ENCODE peak calls at places on chromosomes 5 and 9, in six cellular contexts. E is ovary; Z is CD8-positive, alpha-beta T cell; H is natural killer cell; B is OCI-LY7; K is neural crest cell. J is an unnamed sample.

GRCh38 chr9:134533850-134534585 is 107.6 kb upstream of the COL5A1 start:
- DNase-seq in E (peak), Z (no peak), H (no peak), B (no peak), K (no peak), J (no peak)

GRCh38 chr5:179404321-179405053 is 59.2 kb upstream of the ADAMTS2 start:
- DNase-seq in E (no peak), Z (no peak), H (no peak), B (no peak), K (no peak), J (no peak)

GRCh38 chr5:39423331-39423751 is 1.4 kb downstream of the DAB2 start:
- DNase-seq in E (no peak), Z (no peak), H (no peak), B (no peak), K (no peak), J (no peak)

GRCh38 chr5:80308526-80308925 is 11.3 kb upstream of the SPZ1 start:
- DNase-seq in E (no peak), Z (no peak), H (no peak), B (no peak), K (no peak), J (no peak)

GRCh38 chr5:23084815-23085214 is 231.7 kb upstream of the CDH12 start:
- DNase-seq in E (no peak), Z (no peak), H (no peak), B (no peak), K (no peak), J (no peak)

GRCh38 chr5:50962934-50963646 is 296.7 kb downstream of the PARP8 start:
- DNase-seq in E (peak), Z (peak), H (peak), B (peak), K (peak), J (peak)

GRCh38 chr5:83401122-83401620 is 70.4 kb upstream of the VCAN start:
- DNase-seq in E (no peak), Z (no peak), H (no peak), B (no peak), K (no peak), J (no peak)

GRCh38 chr5:161562446-161562845 is 15.9 kb upstream of the GABRB2 start:
- DNase-seq in E (no peak), Z (no peak), H (no peak), B (no peak), K (no peak), J (no peak)

GRCh38 chr5:7261049-7261448 is 134.9 kb upstream of the ADCY2 start:
- DNase-seq in E (no peak), Z (no peak), H (no peak), B (peak), K (peak), J (no peak)

GRCh38 chr5:158273035-158273434 is 414.1 kb upstream of the CLINT1 start:
- DNase-seq in E (no peak), Z (no peak), H (no peak), B (no peak), K (no peak), J (no peak)

DNA sequence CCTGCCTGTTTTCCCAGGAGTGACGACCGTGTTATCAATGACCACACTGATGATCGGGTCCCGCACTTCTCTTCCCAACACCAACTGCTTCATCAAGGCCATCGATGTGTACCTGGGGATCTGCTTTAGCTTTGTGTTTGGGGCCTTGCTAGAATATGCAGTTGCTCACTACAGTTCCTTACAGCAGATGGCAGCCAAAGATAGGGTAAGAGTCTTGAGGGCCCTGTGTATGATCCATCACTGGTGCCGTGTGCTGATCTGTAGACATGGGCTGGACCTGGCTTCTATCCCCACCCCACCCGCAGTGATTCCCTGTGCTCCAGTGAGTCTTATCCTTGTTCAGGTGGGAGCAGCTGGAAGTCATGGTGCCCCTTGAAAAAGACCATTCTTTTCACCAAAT is 26.0 kb downstream of the GABRP start:
- DNase-seq in E (no peak), Z (no peak), H (no peak), B (no peak), K (no peak), J (no peak)
- TF ChIP-seq CTCF in E (no peak), Z (no peak), H (no peak), B (no peak), K (peak), J (peak)

DNA sequence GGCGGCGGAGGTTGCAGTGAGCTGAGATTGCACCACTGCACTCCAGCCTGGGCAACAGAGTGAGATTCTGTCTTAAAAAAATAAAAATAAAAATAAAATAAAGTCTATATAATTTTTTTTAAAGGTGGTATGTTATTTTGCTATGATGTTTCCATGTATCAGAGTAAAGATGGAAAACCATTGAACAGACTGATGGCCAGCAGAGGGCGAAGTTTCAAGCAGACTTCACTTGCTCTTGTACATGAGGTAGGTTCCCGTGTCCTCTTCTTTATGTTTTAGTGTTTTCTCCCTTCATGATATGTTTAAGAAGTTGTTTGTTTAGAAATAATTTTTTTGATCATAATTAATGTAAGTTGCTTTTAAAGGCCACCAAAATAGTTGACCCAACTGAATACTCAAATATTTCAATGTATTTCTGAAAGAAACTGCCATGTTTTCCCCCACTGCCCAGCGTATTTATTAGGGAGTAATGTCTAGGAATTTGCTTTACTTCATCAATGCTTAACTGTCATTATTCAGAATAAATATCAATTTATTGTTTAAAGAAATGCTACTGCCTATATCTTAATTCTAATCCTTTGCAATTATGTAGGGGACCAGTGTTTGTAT is 146.4 kb downstream of the HACD4 start:
- DNase-seq in E (peak), Z (peak), H (peak), B (peak), K (peak), J (peak)
- TF ChIP-seq CTCF in E (peak), Z (peak), H (peak), B (peak), K (peak), J (peak)

DNA sequence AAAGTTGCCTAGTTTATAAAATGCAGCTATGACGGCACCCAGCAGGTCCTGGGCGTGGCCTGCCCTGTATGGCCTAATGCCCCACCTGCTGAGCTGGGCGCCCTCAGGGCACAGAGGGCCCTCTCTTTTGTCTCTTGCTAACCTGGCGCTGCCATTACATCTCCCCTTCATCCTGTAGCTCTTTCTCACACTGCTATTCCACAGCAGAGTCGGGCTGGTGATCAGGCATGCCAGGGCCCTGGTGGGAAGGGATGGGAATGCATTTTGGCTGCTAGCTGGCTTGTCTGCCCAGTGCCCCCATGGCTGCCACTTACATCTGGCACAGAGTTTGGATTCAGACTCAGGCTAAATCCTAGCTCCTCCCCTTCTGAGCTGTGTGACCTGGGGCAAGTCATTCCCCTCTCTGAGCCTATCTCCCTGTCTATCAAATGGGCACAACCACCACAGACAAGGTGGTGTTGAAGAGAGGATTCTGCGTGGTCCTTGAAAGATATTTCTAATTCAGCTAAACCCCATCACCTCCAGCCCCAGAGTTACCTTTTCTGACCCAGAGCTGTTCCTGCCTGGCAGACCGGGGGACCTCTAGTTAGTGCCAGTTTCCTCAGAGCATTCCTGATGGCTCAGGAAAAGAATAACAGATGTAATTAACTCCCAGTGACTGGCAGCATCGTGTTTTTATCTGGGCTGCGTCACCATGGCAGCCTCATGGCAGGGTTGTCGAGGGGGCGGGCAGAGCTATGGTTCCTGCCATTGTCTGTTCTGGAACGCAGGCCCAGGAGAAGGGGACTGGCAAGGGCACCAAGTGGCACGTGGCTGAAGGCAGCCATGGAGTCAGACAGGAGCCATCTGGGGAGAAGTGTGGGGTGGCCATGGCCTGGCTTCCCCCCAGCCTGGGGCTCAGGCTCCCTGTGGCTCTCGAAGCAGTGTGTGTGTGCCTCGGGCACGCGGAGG is 6.3 kb downstream of the PRR7 start:
- DNase-seq in E (no peak), Z (no peak), H (no peak), B (no peak), K (no peak), J (no peak)
- TF ChIP-seq CTCF in E (no peak), Z (no peak), H (no peak), B (no peak), K (no peak), J (peak)

GRCh38 chr9:124038790-124039633 is 27.4 kb downstream of the LHX2 start:
- DNase-seq in E (no peak), Z (no peak), H (no peak), B (no peak), K (no peak), J (no peak)
- TF ChIP-seq CTCF in E (no peak), Z (no peak), H (no peak), B (no peak), K (no peak), J (no peak)

DNA sequence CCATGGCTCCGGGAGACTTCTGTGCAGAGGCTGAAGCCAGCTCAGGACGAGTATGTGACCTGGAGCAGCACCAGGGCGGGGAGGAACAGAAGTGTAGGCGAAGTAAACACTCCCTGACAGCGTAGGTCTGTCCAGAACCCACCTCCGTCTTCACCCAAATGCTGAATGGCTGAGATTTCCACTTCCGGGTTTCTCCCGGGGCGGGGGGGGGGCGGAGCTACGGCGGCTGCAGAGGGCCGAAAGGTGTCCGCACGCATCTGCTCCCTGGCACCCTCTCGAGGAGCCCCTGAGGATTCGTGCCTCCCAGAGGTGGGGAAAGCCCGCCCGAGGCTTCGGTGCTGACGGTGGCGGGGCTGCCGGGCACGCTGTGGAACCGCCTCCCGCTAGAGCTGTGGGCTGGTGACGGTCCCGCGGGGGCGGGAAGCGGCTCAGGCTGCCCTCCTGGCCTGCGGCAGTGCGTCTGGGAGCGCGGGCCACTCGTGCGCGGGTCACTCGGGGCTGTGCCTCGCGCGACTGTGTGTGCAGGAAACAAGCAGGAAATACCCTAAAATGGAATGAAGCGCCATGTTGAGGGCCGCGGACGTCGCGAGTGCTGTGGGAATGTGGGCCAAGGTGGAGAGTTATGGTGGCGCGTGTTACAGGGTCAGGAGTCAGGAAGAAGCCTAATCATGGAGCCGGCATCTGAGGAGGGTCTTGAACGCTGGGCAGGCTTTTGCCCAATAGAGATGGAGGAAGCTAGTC is 1425.4 kb downstream of the FOXD4L5 start:
- DNase-seq in E (no peak), Z (no peak), H (peak), B (no peak), K (no peak), J (no peak)
- TF ChIP-seq CTCF in E (no peak), Z (no peak), H (no peak), B (no peak), K (no peak), J (no peak)

J was measured in progenitor cell of endocrine pancreas.